ENCODE peak calls at places on chromosomes 7 and 10, in five cellular contexts. Q is sigmoid colon, Z is colonic mucosa, L is lung, C is GM23338. K is an unnamed sample.

GRCh38 chr7:28500143-28500542 is 87.8 kb downstream of the CREB5 start:
- DNase-seq in Q (no peak), Z (no peak), L (no peak), C (no peak), K (no peak)

GRCh38 chr7:129262333-129262732 is 37.5 kb downstream of the AHCYL2 start:
- DNase-seq in Q (no peak), Z (no peak), L (no peak), C (no peak), K (no peak)

GRCh38 chr10:48214701-48215100 is 59.8 kb downstream of the FRMPD2 start:
- DNase-seq in Q (no peak), Z (no peak), L (no peak), C (no peak), K (no peak)

GRCh38 chr7:41232086-41232485 is 470.8 kb downstream of the INHBA start:
- DNase-seq in Q (no peak), Z (no peak), L (no peak), C (no peak), K (no peak)

GRCh38 chr10:71998840-71999194 is 34.6 kb downstream of the CHST3 start:
- DNase-seq in Q (peak; percentile 86), Z (peak; percentile 58), L (no peak), C (no peak), K (peak; percentile 52)

GRCh38 chr7:47764746-47765145 is 182.8 kb upstream of the TNS3 start:
- DNase-seq in Q (no peak), Z (no peak), L (no peak), C (no peak), K (no peak)

GRCh38 chr7:84637568-84638338 is 443.2 kb upstream of the SEMA3A start:
- DNase-seq in Q (peak; percentile 37), Z (no peak), L (no peak), C (peak; percentile 74), K (peak; percentile 43)

GRCh38 chr10:22853906-22854447 is 73.9 kb upstream of the ARMC3 start:
- DNase-seq in Q (no peak), Z (no peak), L (no peak), C (no peak), K (no peak)

GRCh38 chr7:2609001-2609411 is 22.8 kb upstream of the TTYH3 start:
- DNase-seq in Q (no peak), Z (no peak), L (no peak), C (peak; percentile 93), K (peak; percentile 85)

GRCh38 chr10:43203491-43204393 is 63.1 kb downstream of the RASGEF1A start:
- DNase-seq in Q (peak; percentile 61), Z (peak; percentile 32), L (no peak), C (peak; percentile 77), K (peak; percentile 96)

GRCh38 chr7:37440738-37441404 is 7.8 kb downstream of the ELMO1 start:
- DNase-seq in Q (no peak), Z (no peak), L (no peak), C (no peak), K (no peak)

GRCh38 chr10:61974611-61975010 is 73.1 kb downstream of the ARID5B start:
- DNase-seq in Q (peak; percentile 86), Z (peak; percentile 74), L (no peak), C (no peak), K (no peak)
- H3K27ac ChIP-seq in Q (peak overlapping the region; percentile 70), Z (peak overlapping the region; percentile 28), L (no peak overlapping the region), C (no peak overlapping the region), K (peak overlapping the region; percentile 76)

DNA sequence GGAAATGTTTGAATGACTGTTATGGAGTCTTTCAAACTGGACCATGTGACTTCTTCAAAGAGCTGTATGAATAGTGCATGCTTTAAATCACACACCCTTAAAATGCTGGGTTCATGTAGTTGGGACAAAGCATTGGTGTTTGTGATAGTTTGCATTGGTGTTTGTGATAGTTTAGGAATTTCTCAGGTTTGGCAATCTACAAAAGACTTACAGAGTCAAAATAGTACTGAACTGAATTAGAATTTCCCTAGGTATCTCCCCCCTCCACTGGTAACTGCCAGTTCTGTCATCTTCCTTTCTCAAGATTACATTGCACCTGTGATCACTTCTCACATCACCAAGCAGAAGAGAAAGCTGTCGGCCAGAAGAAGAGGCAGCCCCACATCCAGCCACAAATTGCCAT is 261.1 kb downstream of the GATA3 start:
- DNase-seq in Q (no peak), Z (no peak), L (no peak), C (no peak), K (no peak)
- TF ChIP-seq CTCF in Q (no peak), Z (no peak), L (no peak), C (no peak), K (no peak)

GRCh38 chr7:108134486-108134885 is 4.3 kb upstream of the LAMB4 start:
- DNase-seq in Q (no peak), Z (no peak), L (no peak), C (no peak), K (no peak)

GRCh38 chr7:108130261-108130660 is at the start of gene LAMB4:
- DNase-seq in Q (no peak), Z (no peak), L (no peak), C (no peak), K (no peak)

GRCh38 chr7:108129018-108129965 is 869 bp downstream of the LAMB4 start:
- DNase-seq in Q (no peak), Z (no peak), L (no peak), C (no peak), K (no peak)

GRCh38 chr7:108135446-108136190 is 5.5 kb upstream of the LAMB4 start:
- DNase-seq in Q (no peak), Z (no peak), L (no peak), C (no peak), K (no peak)

DNA sequence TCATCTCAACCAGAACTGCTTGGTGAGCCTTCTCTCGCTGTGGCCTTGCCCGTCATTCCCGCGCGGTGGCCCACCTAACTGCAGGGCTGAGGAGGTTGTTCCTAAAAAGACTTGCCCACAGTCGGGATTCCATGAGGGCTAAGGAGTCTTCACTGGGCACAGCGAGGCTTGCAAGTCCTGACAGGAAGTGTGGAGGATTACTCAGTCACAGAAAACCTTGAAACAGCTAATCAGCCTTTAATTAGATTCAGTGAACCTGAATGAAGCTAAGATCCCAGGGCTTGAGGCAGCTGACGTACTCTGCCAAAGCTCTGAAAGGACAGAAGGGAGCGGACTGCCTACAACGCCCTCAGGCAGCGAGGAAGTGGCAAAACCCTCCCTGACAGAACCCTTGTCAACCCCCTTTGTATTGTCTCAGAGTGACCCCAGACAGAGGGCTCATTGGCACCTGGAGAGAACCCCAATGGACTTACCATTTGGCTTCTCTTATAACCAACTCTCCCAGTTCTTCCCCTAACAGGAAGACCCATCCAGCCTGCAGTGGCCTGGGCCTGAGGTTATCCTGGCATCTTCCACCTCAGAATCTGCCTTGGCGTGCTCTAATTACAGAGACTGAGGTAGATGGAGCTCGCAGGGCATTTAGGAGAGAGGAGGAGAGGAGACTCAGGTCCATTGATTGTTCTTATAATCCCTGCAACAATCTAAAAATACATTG is 2.5 kb upstream of the LAMB4 start:
- DNase-seq in Q (no peak), Z (no peak), L (no peak), C (peak; percentile 14), K (peak; percentile 62)
- H3K27ac ChIP-seq in Q (no peak overlapping the region), Z (no peak overlapping the region), L (no peak overlapping the region), C (no peak overlapping the region), K (no peak overlapping the region)

GRCh38 chr10:128843972-128844371 is 623.1 kb upstream of the MGMT start:
- DNase-seq in Q (no peak), Z (no peak), L (no peak), C (peak; percentile 29), K (no peak)
- TF ChIP-seq CTCF in Q (no peak), Z (no peak), L (no peak), C (peak; percentile 45), K (peak; percentile 61)

GRCh38 chr10:121324678-121325213 is 273.5 kb downstream of the FGFR2 start:
- DNase-seq in Q (no peak), Z (no peak), L (peak; percentile 34), C (no peak), K (peak; percentile 65)
- H3K27ac ChIP-seq in Q (no peak overlapping the region), Z (peak overlapping the region; percentile 2), L (peak overlapping the region; percentile 14), C (no peak overlapping the region), K (no peak overlapping the region)

GRCh38 chr7:99313204-99313573 is 12.5 kb upstream of the ARPC1A start:
- DNase-seq in Q (no peak), Z (no peak), L (no peak), C (no peak), K (no peak)
- TF ChIP-seq CTCF in Q (no peak), Z (peak; percentile 23), L (no peak), C (no peak), K (peak; percentile 6)

DNA sequence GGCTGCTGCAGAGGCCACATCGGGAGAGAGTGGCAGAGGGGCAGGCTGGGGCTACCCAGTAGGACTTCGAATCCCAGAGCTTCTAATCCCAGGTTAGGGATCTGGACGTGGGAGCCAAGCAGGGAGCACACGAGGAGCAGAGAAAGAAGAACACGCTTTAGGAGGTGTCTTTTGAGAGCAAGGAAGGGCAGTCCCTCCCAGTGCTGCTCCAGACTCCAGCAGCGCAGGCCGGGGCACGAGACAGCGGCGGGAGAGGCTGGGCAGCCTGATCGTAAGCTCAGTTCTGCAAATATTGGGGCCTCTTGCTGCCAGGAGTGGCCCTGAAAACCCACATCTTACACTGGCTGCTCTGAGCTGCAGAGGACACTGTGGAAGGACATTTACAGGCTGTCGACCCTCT is 75.9 kb downstream of the HIPK2 start:
- DNase-seq in Q (no peak), Z (no peak), L (no peak), C (no peak), K (no peak)
- H3K27ac ChIP-seq in Q (no peak overlapping the region), Z (no peak overlapping the region), L (peak overlapping the region; percentile 53), C (no peak overlapping the region), K (peak overlapping the region; percentile 39)

GRCh38 chr7:142301299-142301698 is 43.4 kb upstream of the PRSS58 start:
- DNase-seq in Q (no peak), Z (no peak), L (no peak), C (no peak), K (no peak)

GRCh38 chr7:142298631-142299030 is 40.8 kb upstream of the PRSS58 start:
- DNase-seq in Q (no peak), Z (no peak), L (no peak), C (no peak), K (no peak)

GRCh38 chr7:142301923-142302550 is 44.2 kb upstream of the PRSS58 start:
- DNase-seq in Q (no peak), Z (no peak), L (no peak), C (peak; percentile 60), K (no peak)

GRCh38 chr7:142299226-142299625 is 41.4 kb upstream of the PRSS58 start:
- DNase-seq in Q (no peak), Z (no peak), L (no peak), C (no peak), K (no peak)

DNA sequence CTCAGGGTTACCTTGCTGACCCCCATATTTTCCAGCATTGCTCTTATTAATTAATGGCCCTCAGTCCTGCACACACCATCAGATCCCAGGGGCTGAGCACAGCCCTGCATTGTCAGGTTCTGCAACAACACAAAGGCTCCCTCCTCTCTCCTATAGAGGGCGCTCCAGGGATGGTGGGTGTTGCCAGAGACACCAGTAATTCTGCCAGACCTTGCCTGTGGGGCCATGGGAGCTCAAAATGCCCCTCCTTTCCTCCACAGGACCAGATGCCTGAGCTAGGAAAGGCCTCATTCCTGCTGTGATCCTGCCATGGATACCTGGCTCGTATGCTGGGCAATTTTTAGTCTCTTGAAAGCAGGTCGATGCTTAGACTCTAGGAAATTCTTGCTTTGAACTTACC is 42.8 kb upstream of the PRSS58 start:
- DNase-seq in Q (no peak), Z (no peak), L (no peak), C (peak; percentile 90), K (peak; percentile 92)
- TF ChIP-seq CTCF in Q (no peak), Z (no peak), L (no peak), C (peak; percentile 81), K (peak; percentile 82)

K was measured in endodermal cell.